ENCODE peak calls at places on chromosomes 7 and 10, in eight cellular contexts. M, L, Z, J, P, N, B and W are unnamed samples.

GRCh38 chr7:22361795-22362194 is 4.8 kb upstream of the RAPGEF5 start:
- DNase-seq in B (peak; percentile 91), P (no peak), Z (no peak), M (peak; percentile 92), L (peak; percentile 13), N (peak; percentile 77), J (peak; percentile 42), W (no peak)

GRCh38 chr10:95170790-95171189 is 23.2 kb upstream of the ACSM6 start:
- DNase-seq in L (no peak), J (no peak), B (no peak), M (no peak), Z (no peak), N (no peak), P (no peak), W (no peak)

GRCh38 chr7:67620216-67620933 is 623.7 kb downstream of the TYW1 start:
- DNase-seq in N (no peak), P (no peak), J (no peak), Z (no peak), L (no peak), B (no peak), M (no peak), W (no peak)

GRCh38 chr7:1918063-1918645 is 248.1 kb downstream of the ELFN1 start:
- DNase-seq in M (no peak), N (no peak), L (no peak), P (no peak), B (no peak), Z (no peak), J (no peak), W (no peak)

GRCh38 chr7:121582258-121582657 is 186.2 kb upstream of the FAM3C start:
- DNase-seq in M (no peak), P (no peak), J (no peak), N (no peak), B (no peak), L (no peak), Z (no peak), W (no peak)

GRCh38 chr10:69636273-69636575 is 6.2 kb downstream of the FAM241B start:
- DNase-seq in P (no peak), N (no peak), B (no peak), J (no peak), L (no peak), M (no peak), Z (no peak), W (no peak)

GRCh38 chr7:38600746-38601145 is 30.4 kb downstream of the AMPH start:
- DNase-seq in P (no peak), B (no peak), M (peak; percentile 60), J (no peak), N (no peak), Z (no peak), L (no peak), W (no peak)

GRCh38 chr7:41188163-41189130 is 514.4 kb downstream of the INHBA start:
- DNase-seq in J (no peak), N (no peak), M (peak; percentile 79), B (no peak), Z (no peak), L (peak; percentile 59), P (peak; percentile 37), W (no peak)

GRCh38 chr10:121653608-121654007 is 55.4 kb upstream of the FGFR2 start:
- DNase-seq in Z (no peak), M (no peak), N (no peak), J (no peak), L (no peak), B (no peak), P (no peak), W (no peak)

GRCh38 chr7:18384491-18385143 is 110.9 kb upstream of the HDAC9 start:
- DNase-seq in Z (no peak), L (no peak), M (no peak), N (peak; percentile 10), P (no peak), J (no peak), B (peak; percentile 42), W (no peak)

GRCh38 chr10:30182191-30183075 is 123.0 kb upstream of the JCAD start:
- DNase-seq in N (no peak), B (no peak), L (peak; percentile 80), P (peak; percentile 75), Z (no peak), M (peak; percentile 89), J (no peak), W (no peak)

GRCh38 chr10:78560393-78560688 is 508.4 kb upstream of the ZMIZ1 start:
- DNase-seq in P (no peak), L (no peak), Z (no peak), B (no peak), N (no peak), J (no peak), M (no peak), W (no peak)

GRCh38 chr10:118343115-118343514 is 991 bp upstream of the FAM204A start:
- DNase-seq in J (no peak), B (no peak), L (peak; percentile 19), M (peak; percentile 88), Z (no peak), P (no peak), N (no peak), W (no peak)